ENCODE peak calls at places on chromosome 5, in eight cellular contexts. Y is stomach, H is breast epithelium, D is HCT116, I is transverse colon, V is sigmoid colon, R is SK-N-SH, Q is upper lobe of left lung. X is an unnamed sample.

GRCh38 chr5:126046996-126047395 is 376.2 kb upstream of the GRAMD2B start:
- DNase-seq in Y (no peak), H (no peak), D (no peak), I (no peak), V (no peak), R (no peak), Q (no peak), X (no peak)

GRCh38 chr5:116084891-116085715 is at the start of gene COMMD10:
- DNase-seq in Y (peak; percentile 80), H (peak; percentile 66), D (peak; percentile 85), I (peak; percentile 80), V (peak; percentile 87), R (peak; percentile 86), Q (peak; percentile 96), X (peak; percentile 96)

GRCh38 chr5:22514231-22514630 is 338.9 kb downstream of the CDH12 start:
- DNase-seq in Y (no peak), H (no peak), D (no peak), I (no peak), V (no peak), R (no peak), Q (no peak), X (no peak)

GRCh38 chr5:1026700-1027621 is 18.4 kb downstream of the NKD2 start:
- DNase-seq in Y (no peak), H (no peak), D (no peak), I (no peak), V (peak; percentile 54), R (peak; percentile 13), Q (peak; percentile 50), X (peak; percentile 64)

GRCh38 chr5:6712136-6712581 is 1.1 kb upstream of the TENT4A start:
- DNase-seq in Y (peak; percentile 50), H (no peak), D (no peak), I (peak; percentile 61), V (peak; percentile 80), R (peak; percentile 66), Q (peak; percentile 92), X (peak; percentile 93)

GRCh38 chr5:153619706-153620105 is 129.2 kb downstream of the GRIA1 start:
- DNase-seq in Y (no peak), H (no peak), D (no peak), I (no peak), V (no peak), R (no peak), Q (no peak), X (no peak)

GRCh38 chr5:56494300-56494704 is 261.2 kb upstream of the ANKRD55 start:
- DNase-seq in Y (no peak), H (no peak), D (no peak), I (no peak), V (no peak), R (no peak), Q (no peak), X (no peak)

GRCh38 chr5:54643679-54644078 is 126.1 kb downstream of the SNX18 start:
- DNase-seq in Y (no peak), H (no peak), D (peak; percentile 8), I (no peak), V (no peak), R (no peak), Q (no peak), X (no peak)

GRCh38 chr5:121500262-121500792 is 351.4 kb upstream of the FTMT start:
- DNase-seq in Y (no peak), H (no peak), D (no peak), I (no peak), V (no peak), R (no peak), Q (no peak), X (no peak)

GRCh38 chr5:31531543-31531887 is 378 bp downstream of the DROSHA start:
- DNase-seq in Y (peak; percentile 30), H (no peak), D (no peak), I (peak; percentile 26), V (peak; percentile 67), R (peak; percentile 50), Q (peak; percentile 76), X (peak; percentile 86)

GRCh38 chr5:79093762-79094161 is 17.8 kb upstream of the BHMT start:
- DNase-seq in Y (no peak), H (no peak), D (no peak), I (no peak), V (no peak), R (peak; percentile 70), Q (no peak), X (no peak)

GRCh38 chr5:128163991-128164390 is 80.4 kb downstream of the SLC12A2 start:
- DNase-seq in Y (no peak), H (no peak), D (no peak), I (no peak), V (no peak), R (no peak), Q (no peak), X (no peak)

GRCh38 chr5:181261320-181262085 is 560 bp upstream of the TRIM52 start:
- DNase-seq in Y (peak; percentile 72), H (no peak), D (peak; percentile 48), I (peak; percentile 81), V (peak; percentile 86), R (peak; percentile 84), Q (peak; percentile 94), X (peak; percentile 94)

GRCh38 chr5:2997179-2997578 is 245.7 kb upstream of the IRX2 start:
- DNase-seq in Y (no peak), H (no peak), D (no peak), I (no peak), V (no peak), R (no peak), Q (no peak), X (no peak)

GRCh38 chr5:37055383-37055990 is 178.9 kb downstream of the NIPBL start:
- DNase-seq in Y (no peak), H (no peak), D (no peak), I (no peak), V (no peak), R (no peak), Q (no peak), X (no peak)

GRCh38 chr5:97496037-97496436 is 313.0 kb upstream of the RIOK2 start:
- DNase-seq in Y (no peak), H (no peak), D (no peak), I (no peak), V (no peak), R (no peak), Q (no peak), X (no peak)

GRCh38 chr5:97498657-97499056 is 315.6 kb upstream of the RIOK2 start:
- DNase-seq in Y (no peak), H (no peak), D (no peak), I (no peak), V (no peak), R (no peak), Q (no peak), X (no peak)

GRCh38 chr5:97501965-97502305 is 318.9 kb upstream of the RIOK2 start:
- DNase-seq in Y (no peak), H (no peak), D (no peak), I (no peak), V (no peak), R (no peak), Q (no peak), X (no peak)

GRCh38 chr5:97501286-97501964 is 318.4 kb upstream of the RIOK2 start:
- DNase-seq in Y (no peak), H (no peak), D (no peak), I (no peak), V (no peak), R (no peak), Q (no peak), X (no peak)

DNA sequence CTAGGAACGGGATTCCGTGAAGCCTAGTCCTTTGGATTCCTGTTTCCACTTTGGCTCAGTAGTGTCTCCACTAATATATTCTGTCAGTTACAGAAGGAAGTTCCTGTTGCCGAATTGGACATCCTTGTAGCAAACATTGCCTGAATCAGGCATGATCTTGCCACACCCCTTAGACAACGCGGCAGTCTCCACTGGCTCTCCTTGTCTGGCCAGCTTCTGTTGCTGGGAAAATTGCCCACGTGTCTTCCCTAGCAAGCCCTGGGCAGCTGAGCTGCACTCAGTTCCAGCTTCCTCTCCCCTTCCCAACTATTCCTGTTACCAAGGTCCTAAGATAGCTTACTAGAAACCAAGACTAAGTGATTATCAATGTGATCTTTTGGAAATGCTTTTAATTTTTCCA is 316.6 kb upstream of the RIOK2 start:
- DNase-seq in Y (no peak), H (no peak), D (no peak), I (no peak), V (no peak), R (no peak), Q (no peak), X (no peak)
- TF ChIP-seq POLR2AphosphoS5 in Y (no peak), H (no peak), D (no peak), I (no peak), V (no peak), R (no peak), Q (no peak), X (peak; percentile 36)

DNA sequence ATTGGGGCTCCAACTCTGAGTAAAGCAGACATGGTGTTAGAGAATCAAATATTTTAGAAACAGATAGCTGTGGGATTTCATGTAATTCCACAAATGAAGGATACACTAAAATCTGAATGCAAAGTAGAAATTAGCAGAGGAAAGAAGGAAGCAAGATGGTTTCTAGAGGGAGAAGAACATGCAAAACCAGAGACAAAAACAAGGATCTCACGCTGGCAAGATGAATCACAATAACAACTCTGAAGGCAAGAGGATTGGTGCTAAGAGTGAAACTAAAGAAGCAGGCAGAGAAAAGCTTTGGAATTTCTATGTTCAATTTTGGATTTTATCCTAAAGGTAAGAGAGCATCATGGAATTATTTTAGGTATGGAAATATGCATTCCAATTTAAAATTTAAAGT is 857.2 kb upstream of the COX7C start:
- DNase-seq in Y (no peak), H (no peak), D (no peak), I (no peak), V (no peak), R (no peak), Q (no peak), X (no peak)
- H3K27ac ChIP-seq in Y (no peak overlapping the region), H (no peak overlapping the region), D (no peak overlapping the region), I (no peak overlapping the region), V (no peak overlapping the region), R (no peak overlapping the region), Q (no peak overlapping the region), X (no peak overlapping the region)

DNA sequence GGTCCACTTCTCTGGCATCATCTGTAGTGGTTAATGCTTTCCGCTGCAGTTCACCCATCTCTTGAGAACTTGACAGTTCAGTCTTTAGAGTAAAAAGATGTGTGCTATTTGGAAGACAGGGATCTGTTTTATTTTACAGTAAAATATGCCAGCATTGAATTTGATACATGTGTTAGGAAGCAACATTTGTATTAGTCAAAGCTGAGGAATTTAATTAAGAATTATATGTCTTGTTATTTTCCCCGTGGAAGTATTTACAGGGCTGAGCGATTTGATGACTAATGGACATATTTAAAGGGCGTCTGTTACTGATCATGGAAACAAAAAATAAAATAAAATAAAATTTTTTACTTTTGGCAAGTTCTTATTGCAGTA is 101.3 kb downstream of the PAM start:
- DNase-seq in Y (no peak), H (no peak), D (no peak), I (no peak), V (no peak), R (no peak), Q (no peak), X (no peak)
- H3K4me3 ChIP-seq in Y (no peak overlapping the region), H (no peak overlapping the region), D (no peak overlapping the region), I (no peak overlapping the region), V (no peak overlapping the region), R (peak overlapping the region; percentile 50), Q (no peak overlapping the region), X (no peak overlapping the region)

DNA sequence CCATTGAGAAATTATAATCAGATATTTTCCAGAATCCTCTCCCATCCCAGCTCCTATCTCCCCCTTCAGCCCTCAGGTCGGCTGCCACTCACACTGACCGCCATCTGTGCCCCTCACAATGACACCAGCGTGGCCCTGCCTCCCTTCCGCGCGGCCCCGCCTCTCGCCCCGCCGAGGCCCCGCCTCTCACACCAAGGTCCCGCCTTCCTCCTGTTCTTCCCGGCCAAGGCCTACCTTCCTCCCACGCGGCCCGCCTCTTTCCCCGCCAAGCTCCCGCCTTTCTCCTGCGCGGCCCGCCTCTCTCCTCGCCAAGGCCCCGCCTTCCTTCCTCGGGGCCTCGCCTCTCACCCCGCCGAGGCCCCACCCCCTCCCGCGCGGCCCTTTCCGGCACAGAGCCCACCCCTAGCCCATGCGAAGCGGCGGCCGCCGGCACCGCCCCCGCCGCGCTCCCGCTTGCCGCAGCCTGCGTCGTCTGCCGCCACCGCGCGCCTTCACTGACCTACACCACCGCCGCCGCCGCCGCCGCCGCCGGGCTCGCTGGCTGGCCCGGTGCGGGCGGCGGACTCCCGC is at the start of gene DNAJC21:
- DNase-seq in Y (peak; percentile 98), H (peak; percentile 96), D (peak; percentile 87), I (peak; percentile 98), V (peak; percentile 99), R (peak; percentile 98), Q (peak; percentile 99), X (peak; percentile 100)
- TF ChIP-seq POLR2AphosphoS5 in Y (peak; percentile 36), H (peak; percentile 8), D (peak; percentile 55), I (no peak), V (no peak), R (no peak), Q (peak; percentile 51), X (peak; percentile 91)